ENCODE peak calls at places on chromosomes 11 and 22, in seven cellular contexts. One of them, this sample, is unnamed.

GRCh38 chr11:86488553-86488952 is 113.9 kb downstream of the CCDC81 start:
- DNase-seq in esophagus muscularis mucosa: no peak
- DNase-seq in CD8-positive, alpha-beta T cell: no peak
- DNase-seq in Caco-2: no peak
- DNase-seq in brain microvascular endothelial cell: no peak
- DNase-seq in prostate gland: no peak
- DNase-seq in endodermal cell: no peak
- DNase-seq in this sample: peak; percentile 35

GRCh38 chr22:39545310-39546063 is 12.9 kb upstream of the RPS19BP1 start:
- DNase-seq in prostate gland: no peak
- DNase-seq in CD8-positive, alpha-beta T cell: peak; percentile 78
- DNase-seq in Caco-2: no peak
- DNase-seq in brain microvascular endothelial cell: no peak
- DNase-seq in endodermal cell: peak; percentile 95
- DNase-seq in esophagus muscularis mucosa: no peak
- DNase-seq in this sample: no peak

GRCh38 chr11:26841818-26842457 is 120.1 kb upstream of the SLC5A12 start:
- DNase-seq in Caco-2: no peak
- DNase-seq in brain microvascular endothelial cell: peak; percentile 33
- DNase-seq in endodermal cell: no peak
- DNase-seq in esophagus muscularis mucosa: no peak
- DNase-seq in CD8-positive, alpha-beta T cell: no peak
- DNase-seq in prostate gland: no peak
- DNase-seq in this sample: peak; percentile 54

GRCh38 chr11:66868726-66869291 is 11.9 kb downstream of the LRFN4 start:
- DNase-seq in CD8-positive, alpha-beta T cell: peak; percentile 76
- DNase-seq in brain microvascular endothelial cell: no peak
- DNase-seq in prostate gland: no peak
- DNase-seq in esophagus muscularis mucosa: no peak
- DNase-seq in endodermal cell: peak; percentile 95
- DNase-seq in Caco-2: peak; percentile 94
- DNase-seq in this sample: peak; percentile 54

GRCh38 chr11:7485136-7485853 is at the start of gene OLFML1:
- DNase-seq in esophagus muscularis mucosa: no peak
- DNase-seq in CD8-positive, alpha-beta T cell: no peak
- DNase-seq in brain microvascular endothelial cell: no peak
- DNase-seq in Caco-2: no peak
- DNase-seq in prostate gland: no peak
- DNase-seq in endodermal cell: peak; percentile 61
- DNase-seq in this sample: no peak

GRCh38 chr11:87399341-87399740 is 361.6 kb downstream of the TMEM135 start:
- DNase-seq in CD8-positive, alpha-beta T cell: no peak
- DNase-seq in prostate gland: no peak
- DNase-seq in endodermal cell: no peak
- DNase-seq in Caco-2: no peak
- DNase-seq in esophagus muscularis mucosa: no peak
- DNase-seq in brain microvascular endothelial cell: no peak
- DNase-seq in this sample: no peak

GRCh38 chr11:27217496-27217895 is 145.5 kb downstream of the CCDC34 start:
- DNase-seq in Caco-2: no peak
- DNase-seq in CD8-positive, alpha-beta T cell: no peak
- DNase-seq in brain microvascular endothelial cell: no peak
- DNase-seq in prostate gland: no peak
- DNase-seq in endodermal cell: no peak
- DNase-seq in esophagus muscularis mucosa: no peak
- DNase-seq in this sample: no peak

GRCh38 chr11:69013009-69013951 is at the start of gene MRGPRF:
- DNase-seq in endodermal cell: peak; percentile 89
- DNase-seq in brain microvascular endothelial cell: peak; percentile 20
- DNase-seq in Caco-2: no peak
- DNase-seq in CD8-positive, alpha-beta T cell: no peak
- DNase-seq in esophagus muscularis mucosa: peak; percentile 98
- DNase-seq in prostate gland: no peak
- DNase-seq in this sample: no peak

GRCh38 chr11:112229746-112230433 is 3.7 kb downstream of the PTS start:
- DNase-seq in prostate gland: no peak
- DNase-seq in CD8-positive, alpha-beta T cell: no peak
- DNase-seq in Caco-2: no peak
- DNase-seq in esophagus muscularis mucosa: no peak
- DNase-seq in endodermal cell: no peak
- DNase-seq in brain microvascular endothelial cell: peak; percentile 86
- DNase-seq in this sample: no peak

GRCh38 chr11:15101072-15101701 is 13.5 kb upstream of the INSC start:
- DNase-seq in brain microvascular endothelial cell: peak; percentile 65
- DNase-seq in esophagus muscularis mucosa: peak; percentile 86
- DNase-seq in Caco-2: peak; percentile 62
- DNase-seq in endodermal cell: peak; percentile 88
- DNase-seq in prostate gland: peak; percentile 45
- DNase-seq in CD8-positive, alpha-beta T cell: peak; percentile 44
- DNase-seq in this sample: peak; percentile 66

GRCh38 chr11:28666632-28667031 is 558.4 kb downstream of the METTL15 start:
- DNase-seq in brain microvascular endothelial cell: no peak
- DNase-seq in endodermal cell: no peak
- DNase-seq in Caco-2: no peak
- DNase-seq in esophagus muscularis mucosa: no peak
- DNase-seq in prostate gland: no peak
- DNase-seq in CD8-positive, alpha-beta T cell: no peak
- DNase-seq in this sample: no peak

GRCh38 chr11:72483412-72484186 is 49.3 kb upstream of the CLPB start:
- DNase-seq in esophagus muscularis mucosa: no peak
- DNase-seq in endodermal cell: no peak
- DNase-seq in brain microvascular endothelial cell: peak; percentile 49
- DNase-seq in prostate gland: peak; percentile 5
- DNase-seq in Caco-2: no peak
- DNase-seq in CD8-positive, alpha-beta T cell: no peak
- DNase-seq in this sample: peak; percentile 96

GRCh38 chr11:5611627-5612026 is 13.2 kb upstream of the TRIM34 start:
- DNase-seq in endodermal cell: no peak
- DNase-seq in brain microvascular endothelial cell: no peak
- DNase-seq in Caco-2: no peak
- DNase-seq in CD8-positive, alpha-beta T cell: no peak
- DNase-seq in prostate gland: no peak
- DNase-seq in esophagus muscularis mucosa: no peak
- DNase-seq in this sample: no peak

GRCh38 chr11:40130427-40130826 is 1329.0 kb downstream of the LRRC4C start:
- DNase-seq in endodermal cell: peak; percentile 71
- DNase-seq in esophagus muscularis mucosa: no peak
- DNase-seq in CD8-positive, alpha-beta T cell: no peak
- DNase-seq in prostate gland: no peak
- DNase-seq in Caco-2: no peak
- DNase-seq in brain microvascular endothelial cell: no peak
- DNase-seq in this sample: no peak

GRCh38 chr22:17483670-17484372 is 79.5 kb upstream of the SLC25A18 start:
- DNase-seq in CD8-positive, alpha-beta T cell: no peak
- DNase-seq in prostate gland: no peak
- DNase-seq in Caco-2: no peak
- DNase-seq in endodermal cell: peak; percentile 14
- DNase-seq in brain microvascular endothelial cell: no peak
- DNase-seq in esophagus muscularis mucosa: no peak
- DNase-seq in this sample: no peak

GRCh38 chr11:69654660-69655478 is 13.9 kb downstream of the CCND1 start:
- DNase-seq in Caco-2: peak; percentile 71
- DNase-seq in CD8-positive, alpha-beta T cell: no peak
- DNase-seq in brain microvascular endothelial cell: no peak
- DNase-seq in esophagus muscularis mucosa: no peak
- DNase-seq in prostate gland: peak; percentile 89
- DNase-seq in endodermal cell: peak; percentile 75
- DNase-seq in this sample: peak; percentile 61

GRCh38 chr11:44823920-44824704 is 97.3 kb downstream of the TSPAN18 start:
- DNase-seq in Caco-2: peak; percentile 64
- DNase-seq in prostate gland: no peak
- DNase-seq in endodermal cell: peak; percentile 95
- DNase-seq in esophagus muscularis mucosa: no peak
- DNase-seq in brain microvascular endothelial cell: no peak
- DNase-seq in CD8-positive, alpha-beta T cell: no peak
- DNase-seq in this sample: no peak

GRCh38 chr11:569273-569885 is 6.9 kb upstream of the PHRF1 start:
- DNase-seq in brain microvascular endothelial cell: no peak
- DNase-seq in esophagus muscularis mucosa: no peak
- DNase-seq in endodermal cell: no peak
- DNase-seq in Caco-2: no peak
- DNase-seq in CD8-positive, alpha-beta T cell: no peak
- DNase-seq in prostate gland: no peak
- DNase-seq in this sample: no peak

GRCh38 chr11:116981216-116981887 is 116.9 kb downstream of the SIK3 start:
- DNase-seq in esophagus muscularis mucosa: no peak
- DNase-seq in Caco-2: no peak
- DNase-seq in brain microvascular endothelial cell: no peak
- DNase-seq in prostate gland: no peak
- DNase-seq in CD8-positive, alpha-beta T cell: no peak
- DNase-seq in endodermal cell: no peak
- DNase-seq in this sample: no peak

GRCh38 chr11:204587-205109 is 2.6 kb downstream of the BET1L start:
- DNase-seq in brain microvascular endothelial cell: no peak
- DNase-seq in Caco-2: peak; percentile 30
- DNase-seq in prostate gland: peak; percentile 3
- DNase-seq in esophagus muscularis mucosa: no peak
- DNase-seq in endodermal cell: peak; percentile 21
- DNase-seq in CD8-positive, alpha-beta T cell: peak; percentile 4
- DNase-seq in this sample: no peak

GRCh38 chr11:121048464-121049233 is 24.7 kb downstream of the TBCEL start:
- DNase-seq in endodermal cell: no peak
- DNase-seq in esophagus muscularis mucosa: no peak
- DNase-seq in prostate gland: no peak
- DNase-seq in Caco-2: no peak
- DNase-seq in CD8-positive, alpha-beta T cell: no peak
- DNase-seq in brain microvascular endothelial cell: no peak
- DNase-seq in this sample: peak; percentile 56

GRCh38 chr22:46589141-46589748 is 30.9 kb upstream of the GRAMD4 start:
- DNase-seq in Caco-2: no peak
- DNase-seq in CD8-positive, alpha-beta T cell: no peak
- DNase-seq in esophagus muscularis mucosa: no peak
- DNase-seq in prostate gland: no peak
- DNase-seq in endodermal cell: peak; percentile 44
- DNase-seq in brain microvascular endothelial cell: no peak
- DNase-seq in this sample: no peak

GRCh38 chr11:115780625-115781024 is 276.4 kb upstream of the CADM1 start:
- DNase-seq in Caco-2: no peak
- DNase-seq in endodermal cell: peak; percentile 54
- DNase-seq in esophagus muscularis mucosa: no peak
- DNase-seq in prostate gland: no peak
- DNase-seq in CD8-positive, alpha-beta T cell: no peak
- DNase-seq in brain microvascular endothelial cell: no peak
- DNase-seq in this sample: no peak

GRCh38 chr11:119934267-119934666 is 203.6 kb downstream of the TRIM29 start:
- DNase-seq in esophagus muscularis mucosa: no peak
- DNase-seq in brain microvascular endothelial cell: no peak
- DNase-seq in prostate gland: no peak
- DNase-seq in CD8-positive, alpha-beta T cell: no peak
- DNase-seq in Caco-2: no peak
- DNase-seq in endodermal cell: no peak
- DNase-seq in this sample: no peak

GRCh38 chr22:24290459-24290858 is 19.8 kb downstream of the SPECC1L start:
- DNase-seq in CD8-positive, alpha-beta T cell: no peak
- DNase-seq in brain microvascular endothelial cell: no peak
- DNase-seq in prostate gland: no peak
- DNase-seq in esophagus muscularis mucosa: no peak
- DNase-seq in endodermal cell: no peak
- DNase-seq in Caco-2: no peak
- DNase-seq in this sample: no peak

GRCh38 chr11:19905280-19905853 is 192.7 kb downstream of the NAV2 start:
- DNase-seq in prostate gland: no peak
- DNase-seq in brain microvascular endothelial cell: no peak
- DNase-seq in Caco-2: no peak
- DNase-seq in endodermal cell: no peak
- DNase-seq in CD8-positive, alpha-beta T cell: no peak
- DNase-seq in esophagus muscularis mucosa: no peak
- DNase-seq in this sample: peak; percentile 54

GRCh38 chr11:10325398-10326079 is 20.7 kb downstream of the ADM start:
- DNase-seq in prostate gland: no peak
- DNase-seq in Caco-2: no peak
- DNase-seq in esophagus muscularis mucosa: peak; percentile 85
- DNase-seq in CD8-positive, alpha-beta T cell: no peak
- DNase-seq in brain microvascular endothelial cell: peak; percentile 89
- DNase-seq in endodermal cell: no peak
- DNase-seq in this sample: no peak

GRCh38 chr22:46414704-46415103 is 79.2 kb downstream of the TRMU start:
- DNase-seq in Caco-2: no peak
- DNase-seq in esophagus muscularis mucosa: no peak
- DNase-seq in CD8-positive, alpha-beta T cell: no peak
- DNase-seq in brain microvascular endothelial cell: no peak
- DNase-seq in endodermal cell: no peak
- DNase-seq in prostate gland: no peak
- DNase-seq in this sample: no peak

GRCh38 chr11:118258410-118258809 is 5.7 kb downstream of the MPZL2 start:
- DNase-seq in CD8-positive, alpha-beta T cell: no peak
- DNase-seq in endodermal cell: no peak
- DNase-seq in Caco-2: no peak
- DNase-seq in esophagus muscularis mucosa: no peak
- DNase-seq in brain microvascular endothelial cell: no peak
- DNase-seq in prostate gland: no peak
- DNase-seq in this sample: peak; percentile 38
- TF ChIP-seq CTCF in CD8-positive, alpha-beta T cell: no peak
- TF ChIP-seq CTCF in endodermal cell: peak; percentile 66
- TF ChIP-seq CTCF in Caco-2: peak; percentile 54
- TF ChIP-seq CTCF in esophagus muscularis mucosa: no peak
- TF ChIP-seq CTCF in brain microvascular endothelial cell: peak; percentile 41
- TF ChIP-seq CTCF in prostate gland: no peak
- TF ChIP-seq CTCF in this sample: peak; percentile 37

GRCh38 chr22:50189849-50190181 is 4.1 kb downstream of the TRABD start:
- DNase-seq in prostate gland: no peak
- DNase-seq in Caco-2: no peak
- DNase-seq in CD8-positive, alpha-beta T cell: no peak
- DNase-seq in brain microvascular endothelial cell: no peak
- DNase-seq in esophagus muscularis mucosa: no peak
- DNase-seq in endodermal cell: no peak
- DNase-seq in this sample: no peak
- H3K4me3 ChIP-seq in prostate gland: peak overlapping the region; percentile 40
- H3K4me3 ChIP-seq in Caco-2: no peak overlapping the region
- H3K4me3 ChIP-seq in CD8-positive, alpha-beta T cell: peak overlapping the region; percentile 94
- H3K4me3 ChIP-seq in brain microvascular endothelial cell: peak overlapping the region; percentile 51
- H3K4me3 ChIP-seq in esophagus muscularis mucosa: peak overlapping the region; percentile 61
- H3K4me3 ChIP-seq in endodermal cell: no peak overlapping the region
- H3K4me3 ChIP-seq in this sample: peak overlapping the region; percentile 28

GRCh38 chr11:134196756-134197155 is 27.0 kb downstream of the NCAPD3 start:
- DNase-seq in prostate gland: no peak
- DNase-seq in CD8-positive, alpha-beta T cell: no peak
- DNase-seq in Caco-2: no peak
- DNase-seq in brain microvascular endothelial cell: no peak
- DNase-seq in esophagus muscularis mucosa: no peak
- DNase-seq in endodermal cell: no peak
- DNase-seq in this sample: no peak
- H3K36me3 ChIP-seq in prostate gland: no peaks in the 10 kb centered on the region
- H3K36me3 ChIP-seq in CD8-positive, alpha-beta T cell: peaks cover 4% of the 10 kb centered on the region
- H3K36me3 ChIP-seq in Caco-2: peaks cover 4% of the 10 kb centered on the region
- H3K36me3 ChIP-seq in brain microvascular endothelial cell: peaks cover 20% of the 10 kb centered on the region
- H3K36me3 ChIP-seq in esophagus muscularis mucosa: peaks cover 65% of the 10 kb centered on the region
- H3K36me3 ChIP-seq in endodermal cell: peaks cover 58% of the 10 kb centered on the region
- H3K36me3 ChIP-seq in this sample: peaks cover 3% of the 10 kb centered on the region

DNA sequence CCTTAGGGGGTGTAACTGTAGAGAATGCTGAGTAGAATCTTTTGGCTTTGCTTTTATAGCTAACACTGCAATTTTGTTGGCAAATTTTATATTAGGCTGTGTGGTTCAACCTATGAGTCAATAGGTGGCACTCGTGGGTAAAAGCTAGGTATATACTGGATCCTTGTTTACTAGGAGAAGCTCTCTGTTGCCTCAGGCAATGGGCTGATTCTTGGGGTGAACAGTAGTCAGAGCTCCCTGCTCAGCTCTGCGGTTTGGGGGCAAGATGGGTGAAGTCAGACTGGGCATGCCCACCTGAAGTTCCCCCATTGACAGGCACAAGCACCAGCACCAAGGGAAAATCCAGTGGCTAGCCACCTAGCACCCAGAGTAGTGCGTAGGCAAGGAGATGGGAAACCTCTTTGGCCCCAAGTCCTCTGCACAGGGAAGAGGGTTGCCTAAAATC is 238.7 kb downstream of the FAM181B start:
- DNase-seq in Caco-2: no peak
- DNase-seq in esophagus muscularis mucosa: no peak
- DNase-seq in CD8-positive, alpha-beta T cell: no peak
- DNase-seq in endodermal cell: peak; percentile 55
- DNase-seq in prostate gland: no peak
- DNase-seq in brain microvascular endothelial cell: no peak
- DNase-seq in this sample: peak; percentile 21
- TF ChIP-seq CTCF in Caco-2: peak; percentile 35
- TF ChIP-seq CTCF in esophagus muscularis mucosa: no peak
- TF ChIP-seq CTCF in CD8-positive, alpha-beta T cell: no peak
- TF ChIP-seq CTCF in endodermal cell: peak; percentile 77
- TF ChIP-seq CTCF in prostate gland: peak; percentile 22
- TF ChIP-seq CTCF in brain microvascular endothelial cell: no peak
- TF ChIP-seq CTCF in this sample: peak; percentile 47